ENCODE peak calls at places on chromosomes 11 and 22, in ten cellular contexts. W, F, G, J, Z, E, A, K, L and H are unnamed samples. For H3K4me1, the result is how much of the 10 kb centered on the place peaks cover.

GRCh38 chr11:132080121-132080520 is 709.7 kb downstream of the NTM start:
- DNase-seq in W (no peak), F (no peak), G (no peak), J (no peak), Z (no peak), E (peak), A (no peak), K (no peak), L (no peak), H (no peak)

GRCh38 chr22:35978889-35979288 is 49.7 kb downstream of the RBFOX2 start:
- DNase-seq in W (no peak), F (no peak), G (no peak), J (no peak), Z (no peak), E (no peak), A (no peak), K (no peak), L (no peak), H (no peak)

GRCh38 chr11:33598426-33599069 is 102.1 kb downstream of the C11orf91 start:
- DNase-seq in W (no peak), F (peak), G (no peak), J (no peak), Z (no peak), E (no peak), A (peak), K (no peak), L (no peak), H (no peak)

GRCh38 chr22:41177626-41178424 is 27.3 kb upstream of the L3MBTL2 start:
- DNase-seq in W (no peak), F (no peak), G (no peak), J (no peak), Z (no peak), E (no peak), A (no peak), K (no peak), L (no peak), H (no peak)

GRCh38 chr11:109870313-109870712 is 222.9 kb upstream of the ZC3H12C start:
- DNase-seq in W (no peak), F (no peak), G (no peak), J (no peak), Z (no peak), E (no peak), A (no peak), K (no peak), L (no peak), H (no peak)

GRCh38 chr22:44037519-44038370 is 13.6 kb downstream of the PARVB start:
- DNase-seq in W (peak), F (no peak), G (no peak), J (peak), Z (no peak), E (peak), A (peak), K (no peak), L (peak), H (peak)

GRCh38 chr11:129922674-129923073 is 27.3 kb upstream of the NFRKB start:
- DNase-seq in W (no peak), F (no peak), G (peak), J (no peak), Z (no peak), E (no peak), A (no peak), K (no peak), L (no peak), H (no peak)

GRCh38 chr22:42688241-42688913 is 32.3 kb downstream of the A4GALT start:
- DNase-seq in W (peak), F (peak), G (peak), J (peak), Z (no peak), E (peak), A (peak), K (peak), L (peak), H (peak)

GRCh38 chr22:42720263-42721044 is at the start of gene A4GALT:
- DNase-seq in W (no peak), F (peak), G (peak), J (no peak), Z (peak), E (no peak), A (no peak), K (peak), L (no peak), H (no peak)

GRCh38 chr11:128506384-128506783 is 81.0 kb downstream of the ETS1 start:
- DNase-seq in W (no peak), F (no peak), G (no peak), J (no peak), Z (no peak), E (no peak), A (no peak), K (no peak), L (no peak), H (no peak)

GRCh38 chr22:49062155-49063039 is 765.3 kb downstream of the BRD1 start:
- DNase-seq in W (no peak), F (no peak), G (no peak), J (no peak), Z (no peak), E (no peak), A (no peak), K (no peak), L (no peak), H (no peak)

GRCh38 chr11:8748317-8748716 is 65.7 kb downstream of the RPL27A start:
- DNase-seq in W (no peak), F (no peak), G (no peak), J (no peak), Z (no peak), E (no peak), A (no peak), K (no peak), L (no peak), H (no peak)

GRCh38 chr11:104222464-104222863 is 58.5 kb upstream of the PDGFD start:
- DNase-seq in W (no peak), F (no peak), G (peak), J (no peak), Z (peak), E (no peak), A (no peak), K (no peak), L (no peak), H (no peak)

GRCh38 chr11:561148-562003 is 606 bp downstream of the RASSF7 start:
- DNase-seq in W (no peak), F (no peak), G (peak), J (no peak), Z (no peak), E (peak), A (no peak), K (peak), L (no peak), H (peak)

GRCh38 chr11:111229604-111230003 is 15.9 kb upstream of the POU2AF2 start:
- DNase-seq in W (no peak), F (no peak), G (no peak), J (no peak), Z (no peak), E (no peak), A (no peak), K (no peak), L (no peak), H (peak)

GRCh38 chr22:40813912-40814315 is 5.2 kb downstream of the SLC25A17 start:
- DNase-seq in W (no peak), F (no peak), G (no peak), J (no peak), Z (no peak), E (no peak), A (no peak), K (peak), L (no peak), H (no peak)

GRCh38 chr11:35330924-35331323 is 88.4 kb downstream of the SLC1A2 start:
- DNase-seq in W (no peak), F (no peak), G (no peak), J (no peak), Z (no peak), E (no peak), A (no peak), K (no peak), L (no peak), H (no peak)

GRCh38 chr22:27492566-27493201 is 308.9 kb downstream of the MN1 start:
- DNase-seq in W (no peak), F (no peak), G (no peak), J (no peak), Z (no peak), E (no peak), A (no peak), K (no peak), L (no peak), H (no peak)

GRCh38 chr11:17486666-17487065 is 10.0 kb upstream of the ABCC8 start:
- DNase-seq in W (no peak), F (no peak), G (no peak), J (no peak), Z (no peak), E (no peak), A (no peak), K (no peak), L (no peak), H (no peak)

GRCh38 chr22:26857169-26857568 is 199.8 kb downstream of the MIAT start:
- DNase-seq in W (no peak), F (no peak), G (no peak), J (no peak), Z (no peak), E (no peak), A (no peak), K (no peak), L (no peak), H (no peak)

GRCh38 chr11:96293583-96293982 is 49.4 kb downstream of the MAML2 start:
- DNase-seq in W (no peak), F (no peak), G (no peak), J (no peak), Z (no peak), E (no peak), A (no peak), K (no peak), L (peak), H (no peak)

GRCh38 chr22:25485626-25486545 is 78.6 kb upstream of the GRK3 start:
- DNase-seq in W (peak), F (no peak), G (no peak), J (no peak), Z (no peak), E (no peak), A (no peak), K (no peak), L (no peak), H (no peak)

GRCh38 chr22:17733484-17733883 is 40.8 kb downstream of the BID start:
- DNase-seq in W (peak), F (no peak), G (no peak), J (no peak), Z (no peak), E (no peak), A (no peak), K (no peak), L (no peak), H (no peak)

GRCh38 chr11:117519170-117519569 is 191.5 kb downstream of the CEP164 start:
- DNase-seq in W (no peak), F (peak), G (peak), J (no peak), Z (no peak), E (no peak), A (no peak), K (no peak), L (no peak), H (peak)

GRCh38 chr11:71453021-71453910 is at the start of gene NADSYN1:
- DNase-seq in W (peak), F (peak), G (peak), J (peak), Z (peak), E (peak), A (peak), K (peak), L (peak), H (peak)

GRCh38 chr22:19109198-19110063 is 12.8 kb downstream of the DGCR2 start:
- DNase-seq in W (peak), F (no peak), G (peak), J (no peak), Z (peak), E (peak), A (peak), K (no peak), L (peak), H (no peak)

GRCh38 chr11:72556433-72556832 is 117.8 kb downstream of the PDE2A start:
- DNase-seq in W (no peak), F (no peak), G (no peak), J (no peak), Z (no peak), E (no peak), A (no peak), K (no peak), L (no peak), H (no peak)

GRCh38 chr11:72551571-72551970 is 117.2 kb upstream of the CLPB start:
- DNase-seq in W (no peak), F (no peak), G (no peak), J (no peak), Z (no peak), E (no peak), A (no peak), K (no peak), L (no peak), H (no peak)

GRCh38 chr11:72552399-72552910 is 118.1 kb upstream of the CLPB start:
- DNase-seq in W (no peak), F (no peak), G (no peak), J (no peak), Z (no peak), E (no peak), A (no peak), K (no peak), L (no peak), H (no peak)

GRCh38 chr11:72548481-72548880 is 114.2 kb upstream of the CLPB start:
- DNase-seq in W (no peak), F (no peak), G (no peak), J (no peak), Z (no peak), E (no peak), A (no peak), K (no peak), L (no peak), H (no peak)

GRCh38 chr11:72553748-72554147 is 119.4 kb upstream of the CLPB start:
- DNase-seq in W (no peak), F (no peak), G (no peak), J (no peak), Z (peak), E (no peak), A (no peak), K (peak), L (no peak), H (no peak)
- TF ChIP-seq CTCF in W (no peak), F (peak), G (peak), J (no peak), Z (peak), E (no peak), A (no peak), K (peak), L (no peak), H (no peak)

DNA sequence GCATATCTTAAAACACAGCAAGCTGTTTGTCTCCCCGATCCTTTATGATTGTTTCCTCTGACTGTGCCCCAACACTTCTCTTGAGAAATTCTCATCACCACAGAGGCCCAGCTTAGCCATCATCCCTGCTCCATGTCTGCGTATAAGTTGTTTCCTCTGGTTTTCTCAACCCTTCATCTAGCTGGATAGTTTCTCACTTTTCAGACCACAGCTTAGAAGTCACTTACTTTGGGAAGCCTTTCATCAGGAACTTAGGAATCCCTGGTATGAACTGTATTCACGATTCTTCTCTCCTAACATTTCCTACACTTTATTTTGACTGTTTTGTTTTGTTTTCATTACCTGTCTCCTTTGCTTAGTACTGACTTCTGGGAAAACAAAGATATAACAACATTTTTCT is 295.2 kb downstream of the GUCY1A2 start:
- DNase-seq in W (no peak), F (no peak), G (no peak), J (no peak), Z (no peak), E (no peak), A (no peak), K (no peak), L (no peak), H (no peak)
- H3K4me1 ChIP-seq in W (under half), F (under half), G (under half), J (under half), Z (under half), E (under half), A (under half), K (under half), L (under half), H (under half)

GRCh38 chr11:13104619-13105236 is 95.6 kb downstream of the RASSF10 start:
- DNase-seq in W (no peak), F (no peak), G (no peak), J (peak), Z (no peak), E (no peak), A (no peak), K (no peak), L (no peak), H (no peak)

GRCh38 chr11:13105237-13105844 is 96.2 kb downstream of the RASSF10 start:
- DNase-seq in W (no peak), F (no peak), G (no peak), J (peak), Z (no peak), E (no peak), A (no peak), K (peak), L (no peak), H (no peak)

GRCh38 chr11:13102865-13103539 is 93.9 kb downstream of the RASSF10 start:
- DNase-seq in W (no peak), F (no peak), G (no peak), J (no peak), Z (no peak), E (no peak), A (no peak), K (no peak), L (no peak), H (no peak)

GRCh38 chr11:13102575-13102840 is 93.4 kb downstream of the RASSF10 start:
- DNase-seq in W (no peak), F (no peak), G (no peak), J (no peak), Z (no peak), E (no peak), A (no peak), K (no peak), L (no peak), H (no peak)

DNA sequence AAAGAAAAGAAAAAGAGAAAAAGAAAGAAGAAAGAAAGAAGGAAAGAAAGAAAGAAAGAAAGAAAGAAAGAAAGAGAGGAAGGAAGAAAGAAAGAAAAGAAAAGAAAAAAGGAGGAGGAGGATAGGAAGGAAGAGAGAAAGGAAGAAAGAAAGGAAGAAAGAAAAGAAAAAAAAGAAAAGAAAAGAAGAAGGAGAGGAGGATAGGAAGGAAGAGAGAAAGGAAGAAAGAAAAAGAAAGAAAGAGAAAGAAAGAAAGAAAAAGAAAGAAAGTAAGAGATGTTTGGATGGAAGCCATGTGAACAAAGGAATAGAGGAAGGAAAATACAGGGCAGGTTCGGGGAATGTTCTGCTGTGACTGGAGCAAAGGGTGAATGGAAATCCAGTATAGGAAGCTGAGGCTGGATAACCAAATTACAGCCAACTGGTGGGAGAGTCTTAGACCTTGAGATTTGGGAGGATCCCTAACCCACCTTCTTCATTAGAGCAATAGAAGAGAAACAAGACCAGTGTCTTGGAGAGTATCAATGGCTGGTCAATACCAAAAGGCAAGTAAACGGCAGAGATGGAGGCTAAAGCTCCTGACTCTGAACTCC is 94.9 kb downstream of the RASSF10 start:
- DNase-seq in W (no peak), F (no peak), G (no peak), J (no peak), Z (no peak), E (no peak), A (no peak), K (no peak), L (no peak), H (no peak)
- TF ChIP-seq CTCF in W (no peak), F (no peak), G (no peak), J (no peak), Z (no peak), E (no peak), A (no peak), K (no peak), L (no peak), H (no peak)

GRCh38 chr11:11989774-11990744 is 18.4 kb downstream of the DKK3 start:
- DNase-seq in W (no peak), F (no peak), G (no peak), J (no peak), Z (no peak), E (no peak), A (peak), K (no peak), L (no peak), H (peak)
- H3K4me1 ChIP-seq in W (under half), F (half or more), G (half or more), J (half or more), Z (under half), E (half or more), A (under half), K (under half), L (half or more), H (under half)

DNA sequence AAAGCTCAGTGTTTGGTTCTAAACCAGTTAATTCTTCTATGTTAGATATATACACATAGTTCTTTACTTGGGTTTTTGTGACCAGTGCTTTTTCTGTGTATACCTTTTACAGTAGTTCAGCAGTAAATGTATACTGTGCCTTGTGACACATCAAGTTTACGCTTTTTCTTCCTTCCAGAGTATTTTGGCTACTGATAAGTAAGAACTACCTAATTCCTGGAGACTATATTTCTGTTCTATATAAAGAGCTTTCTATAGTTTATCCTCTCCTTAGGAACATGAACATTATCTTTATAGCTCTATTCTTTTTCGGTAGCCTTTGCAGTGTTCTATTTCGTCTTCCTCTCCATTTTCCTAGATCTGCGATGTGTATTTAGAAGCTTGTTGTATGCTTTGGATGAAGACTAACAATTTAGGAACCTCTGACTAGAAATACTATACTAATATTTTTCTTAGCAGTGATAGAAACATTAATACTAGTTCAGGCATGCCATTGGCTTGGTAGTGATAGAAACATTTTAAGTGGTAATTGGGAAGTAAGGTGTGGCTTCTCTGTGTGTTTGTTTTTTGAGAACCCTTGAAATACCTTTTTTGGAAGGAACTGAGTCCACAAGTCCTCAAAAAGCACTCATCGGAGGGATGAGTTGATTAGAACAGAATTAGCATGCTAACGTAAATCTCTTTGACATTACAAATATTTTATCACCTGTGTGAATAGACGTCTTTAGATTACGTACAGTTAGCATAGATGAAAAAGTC is 74.6 kb downstream of the ARHGEF12 start:
- DNase-seq in W (no peak), F (no peak), G (no peak), J (no peak), Z (no peak), E (no peak), A (no peak), K (no peak), L (no peak), H (no peak)
- TF ChIP-seq CTCF in W (no peak), F (no peak), G (no peak), J (no peak), Z (no peak), E (no peak), A (no peak), K (no peak), L (no peak), H (no peak)